ENCODE peak calls at places on chromosomes 16 and 17, in six cellular contexts. L, F, J, W, O and E are unnamed samples.

GRCh38 chr17:7931709-7932482 is at the start of the genes CNTROB and TRAPPC1:
- DNase-seq in L (peak; percentile 100), F (peak; percentile 100), J (peak; percentile 100), W (peak; percentile 100), O (peak; percentile 100), E (peak; percentile 100)

GRCh38 chr17:45172541-45173286 is 11.0 kb downstream of the HEXIM2 start:
- DNase-seq in L (peak; percentile 57), F (peak; percentile 77), J (peak; percentile 76), W (peak; percentile 79), O (peak; percentile 99), E (peak; percentile 87)

GRCh38 chr17:75625813-75626486 is 7.3 kb upstream of the SMIM5 start:
- DNase-seq in L (no peak), F (no peak), J (peak; percentile 20), W (no peak), O (peak; percentile 36), E (peak; percentile 95)

GRCh38 chr16:11001611-11002010 is 57.2 kb downstream of the CLEC16A start:
- DNase-seq in L (no peak), F (peak; percentile 75), J (no peak), W (no peak), O (no peak), E (no peak)

GRCh38 chr17:57487552-57487951 is 231.2 kb downstream of the MSI2 start:
- DNase-seq in L (no peak), F (no peak), J (no peak), W (no peak), O (no peak), E (no peak)

GRCh38 chr17:18921912-18922451 is 30.0 kb upstream of the SLC5A10 start:
- DNase-seq in L (no peak), F (no peak), J (peak; percentile 62), W (no peak), O (no peak), E (no peak)

GRCh38 chr17:82241183-82241925 is 12.5 kb downstream of the SLC16A3 start:
- DNase-seq in L (peak; percentile 80), F (peak; percentile 81), J (no peak), W (peak; percentile 61), O (peak; percentile 92), E (no peak)

GRCh38 chr17:37261286-37261685 is 114.5 kb upstream of the C17orf78 start:
- DNase-seq in L (no peak), F (no peak), J (no peak), W (no peak), O (no peak), E (no peak)

GRCh38 chr17:309361-309888 is 43.2 kb downstream of the RPH3AL start:
- DNase-seq in L (no peak), F (no peak), J (no peak), W (no peak), O (peak; percentile 18), E (peak; percentile 93)

GRCh38 chr17:40915199-40915661 is 22.2 kb downstream of the KRT23 start:
- DNase-seq in L (no peak), F (no peak), J (no peak), W (no peak), O (no peak), E (no peak)

GRCh38 chr17:9291912-9292562 is 270.7 kb downstream of the NTN1 start:
- DNase-seq in L (peak; percentile 36), F (peak; percentile 63), J (peak; percentile 29), W (no peak), O (peak; percentile 23), E (peak; percentile 86)

GRCh38 chr17:75098861-75099260 is 10.9 kb upstream of the ARMC7 start:
- DNase-seq in L (no peak), F (no peak), J (no peak), W (no peak), O (no peak), E (peak; percentile 54)

DNA sequence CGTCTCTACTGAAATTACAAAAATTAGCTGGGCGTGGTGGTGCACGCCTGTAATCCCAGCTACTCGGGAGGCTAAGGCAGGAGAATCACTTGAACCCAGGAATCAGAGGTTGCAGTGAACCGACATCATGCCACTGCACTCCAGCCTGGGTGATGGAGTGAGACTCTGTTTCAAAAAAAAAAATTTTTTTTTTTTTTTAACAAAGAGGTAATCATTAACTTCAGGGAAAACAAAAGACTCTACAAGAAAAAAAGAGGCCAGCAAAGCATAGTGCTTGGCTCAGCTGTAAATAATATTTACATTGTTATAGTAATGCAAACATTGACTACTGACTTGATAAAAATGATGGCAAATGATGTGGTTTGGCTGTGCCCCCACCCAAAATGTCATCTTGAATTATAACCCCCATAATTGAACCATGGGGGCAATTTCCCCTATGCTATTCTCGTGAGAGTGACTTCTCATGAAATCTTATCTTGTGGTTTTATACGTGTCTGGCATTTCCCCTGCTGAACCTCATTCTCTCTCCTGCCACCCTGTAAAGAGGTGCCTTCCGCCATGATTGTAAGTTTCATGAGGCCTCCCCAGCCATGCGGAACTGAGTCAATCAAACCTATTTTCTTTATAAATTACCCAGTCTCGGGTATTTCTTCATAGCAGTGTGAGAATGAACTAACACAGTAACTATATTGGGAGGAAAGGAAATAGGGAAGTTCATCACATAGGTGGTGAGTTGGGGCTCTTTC is 12.7 kb upstream of the SSTR2 start:
- DNase-seq in L (no peak), F (no peak), J (no peak), W (no peak), O (no peak), E (no peak)
- H3K36me3 ChIP-seq in L (no peaks in the 10 kb centered on the region), F (no peaks in the 10 kb centered on the region), J (no peaks in the 10 kb centered on the region), W (no peaks in the 10 kb centered on the region), O (no peaks in the 10 kb centered on the region), E (no peaks in the 10 kb centered on the region)

GRCh38 chr16:3791701-3792100 is 74.4 kb upstream of the TRAP1 start:
- DNase-seq in L (no peak), F (no peak), J (no peak), W (no peak), O (no peak), E (no peak)

GRCh38 chr16:3789375-3790067 is 72.2 kb upstream of the TRAP1 start:
- DNase-seq in L (no peak), F (no peak), J (peak; percentile 84), W (no peak), O (no peak), E (no peak)

GRCh38 chr16:3785413-3785812 is 68.1 kb upstream of the TRAP1 start:
- DNase-seq in L (no peak), F (no peak), J (no peak), W (no peak), O (no peak), E (no peak)

GRCh38 chr16:3787924-3788661 is 70.8 kb upstream of the TRAP1 start:
- DNase-seq in L (no peak), F (no peak), J (no peak), W (no peak), O (no peak), E (no peak)

GRCh38 chr16:3788711-3789374 is 71.5 kb upstream of the TRAP1 start:
- DNase-seq in L (no peak), F (no peak), J (no peak), W (no peak), O (no peak), E (no peak)
- H3K36me3 ChIP-seq in L (peaks cover 60% of the 10 kb centered on the region), F (no peaks in the 10 kb centered on the region), J (peaks cover 58% of the 10 kb centered on the region), W (peaks cover 9% of the 10 kb centered on the region), O (peaks cover 72% of the 10 kb centered on the region), E (peaks cover 93% of the 10 kb centered on the region)

GRCh38 chr16:81384006-81384405 is 60.6 kb upstream of the CMIP start:
- DNase-seq in L (no peak), F (no peak), J (no peak), W (no peak), O (no peak), E (no peak)
- H3K36me3 ChIP-seq in L (peaks cover 18% of the 10 kb centered on the region), F (no peaks in the 10 kb centered on the region), J (peaks cover 4% of the 10 kb centered on the region), W (no peaks in the 10 kb centered on the region), O (no peaks in the 10 kb centered on the region), E (peaks cover 40% of the 10 kb centered on the region)

DNA sequence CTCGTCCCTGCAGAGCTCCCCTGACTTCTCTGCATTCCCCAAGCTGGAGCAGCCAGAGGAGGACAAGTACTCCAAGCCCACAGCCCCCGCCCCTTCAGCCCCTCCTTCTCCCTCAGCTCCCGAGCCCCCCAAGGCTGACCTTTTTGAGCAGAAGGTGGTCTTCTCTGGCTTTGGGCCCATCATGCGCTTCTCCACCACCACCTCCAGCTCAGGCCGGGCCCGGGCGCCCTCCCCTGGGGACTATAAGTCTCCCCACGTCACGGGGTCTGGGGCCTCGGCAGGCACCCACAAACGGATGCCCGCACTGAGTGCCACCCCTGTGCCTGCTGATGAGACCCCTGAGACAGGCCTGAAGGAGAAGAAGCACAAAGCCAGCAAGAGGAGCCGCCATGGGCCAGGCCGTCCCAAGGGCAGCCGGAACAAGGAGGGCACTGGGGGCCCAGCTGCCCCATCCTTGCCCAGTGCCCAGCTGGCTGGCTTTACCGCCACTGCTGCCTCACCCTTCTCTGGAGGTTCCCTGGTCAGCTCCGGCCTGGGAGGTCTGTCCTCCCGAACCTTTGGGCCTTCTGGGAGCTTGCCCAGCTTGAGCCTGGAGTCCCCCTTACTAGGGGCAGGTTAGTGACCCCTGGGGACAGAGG is 11.4 kb downstream of the MLLT6 start:
- DNase-seq in L (no peak), F (no peak), J (no peak), W (no peak), O (no peak), E (no peak)
- H3K36me3 ChIP-seq in L (peaks cover 99% of the 10 kb centered on the region), F (no peaks in the 10 kb centered on the region), J (peaks cover 82% of the 10 kb centered on the region), W (peaks cover 19% of the 10 kb centered on the region), O (peaks cover 64% of the 10 kb centered on the region), E (peaks cover 66% of the 10 kb centered on the region)

GRCh38 chr16:22353188-22353919 is 21.1 kb downstream of the CDR2 start:
- DNase-seq in L (no peak), F (no peak), J (peak; percentile 44), W (no peak), O (peak; percentile 33), E (peak; percentile 54)
- H3K36me3 ChIP-seq in L (peaks cover 34% of the 10 kb centered on the region), F (no peaks in the 10 kb centered on the region), J (peaks cover 46% of the 10 kb centered on the region), W (no peaks in the 10 kb centered on the region), O (peaks cover 69% of the 10 kb centered on the region), E (peaks cover 56% of the 10 kb centered on the region)

DNA sequence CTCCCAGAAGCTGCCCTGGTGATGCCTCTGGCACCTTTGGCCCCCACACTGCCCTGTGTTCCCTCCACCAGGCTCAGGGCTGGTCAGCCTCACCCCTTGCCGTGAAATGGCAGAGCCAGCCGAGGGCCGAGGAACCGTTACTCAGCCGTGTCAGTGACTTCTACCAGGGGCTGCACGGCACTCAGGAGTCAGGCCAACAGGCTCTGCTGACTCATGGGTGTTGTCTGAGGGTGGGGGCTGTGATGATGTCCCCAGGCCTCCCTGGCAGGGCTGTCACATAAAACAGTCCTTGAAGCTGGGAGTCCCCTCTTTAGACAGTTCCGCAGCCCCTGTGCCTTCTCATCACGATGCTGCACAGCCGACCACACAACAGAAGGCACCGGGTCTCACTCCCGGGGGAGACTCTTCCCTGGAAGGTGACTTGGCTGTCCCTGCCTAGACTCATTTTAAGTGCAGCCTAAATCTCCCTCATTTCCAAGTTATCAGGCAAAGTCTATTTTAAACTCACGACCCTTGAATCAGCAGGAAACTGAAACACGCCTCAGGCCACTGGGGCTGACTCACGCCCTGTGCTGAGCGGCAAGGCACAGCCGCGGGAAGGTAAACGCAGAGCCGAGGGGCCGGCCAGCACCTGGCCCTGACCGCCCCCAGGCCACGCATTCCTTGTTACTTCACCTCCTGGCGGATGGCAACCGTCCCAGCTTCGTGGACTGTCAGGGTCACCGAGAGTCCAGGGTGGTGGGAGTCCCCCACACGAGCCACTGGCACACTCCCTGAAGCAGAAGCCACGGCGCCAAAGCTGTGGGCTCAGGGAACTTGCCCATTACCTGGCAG is 102.6 kb downstream of the ZNF778 start:
- DNase-seq in L (peak; percentile 41), F (no peak), J (peak; percentile 41), W (peak; percentile 28), O (peak; percentile 85), E (no peak)
- H3K36me3 ChIP-seq in L (no peaks in the 10 kb centered on the region), F (no peaks in the 10 kb centered on the region), J (peaks cover 2% of the 10 kb centered on the region), W (no peaks in the 10 kb centered on the region), O (peaks cover 19% of the 10 kb centered on the region), E (peaks cover 16% of the 10 kb centered on the region)